ENCODE peak calls at places on chromosomes 11 and 22, in four cellular contexts. J is kidney, V is IMR-90, L is neural progenitor cell. Y is an unnamed sample.

GRCh38 chr11:46560300-46561025 is 33.4 kb downstream of the AMBRA1 start:
- DNase-seq in J (no peak), V (peak; percentile 41), L (no peak), Y (no peak)

GRCh38 chr11:43396617-43397016 is 37.9 kb downstream of the TTC17 start:
- DNase-seq in J (no peak), V (no peak), L (no peak), Y (no peak)

GRCh38 chr11:100719809-100720221 is 32.7 kb downstream of the ARHGAP42 start:
- DNase-seq in J (peak; percentile 75), V (peak; percentile 79), L (peak; percentile 45), Y (no peak)

GRCh38 chr11:58578635-58579191 is at the start of gene ZFP91:
- DNase-seq in J (peak; percentile 99), V (peak; percentile 98), L (peak; percentile 99), Y (peak; percentile 99)

GRCh38 chr11:69804769-69805508 is 14.3 kb downstream of the FGF3 start:
- DNase-seq in J (no peak), V (no peak), L (no peak), Y (no peak)

GRCh38 chr11:14229472-14229871 is 129.5 kb downstream of the RRAS2 start:
- DNase-seq in J (no peak), V (no peak), L (no peak), Y (no peak)

GRCh38 chr22:49040754-49041467 is 786.8 kb downstream of the BRD1 start:
- DNase-seq in J (no peak), V (no peak), L (no peak), Y (peak; percentile 54)

GRCh38 chr11:128840137-128840536 is 27.0 kb downstream of the KCNJ1 start:
- DNase-seq in J (no peak), V (no peak), L (no peak), Y (no peak)

GRCh38 chr11:12822623-12823022 is 148.4 kb downstream of the TEAD1 start:
- DNase-seq in J (no peak), V (no peak), L (no peak), Y (no peak)

GRCh38 chr11:118640332-118641154 is 33.1 kb downstream of the PHLDB1 start:
- DNase-seq in J (peak; percentile 53), V (no peak), L (no peak), Y (no peak)

GRCh38 chr11:3659595-3660515 is 11.3 kb downstream of the CHRNA10 start:
- DNase-seq in J (peak; percentile 64), V (no peak), L (no peak), Y (no peak)

GRCh38 chr22:39021552-39022250 is 774 bp downstream of the APOBEC3D start:
- DNase-seq in J (no peak), V (no peak), L (no peak), Y (no peak)

GRCh38 chr11:57742087-57742452 is 779 bp downstream of the SELENOH start:
- DNase-seq in J (no peak), V (no peak), L (no peak), Y (no peak)

GRCh38 chr22:29470159-29470855 is 9.7 kb upstream of the NEFH start:
- DNase-seq in J (peak; percentile 80), V (peak; percentile 24), L (peak; percentile 94), Y (peak; percentile 72)

GRCh38 chr11:91997178-91997577 is 227.4 kb upstream of the FAT3 start:
- DNase-seq in J (no peak), V (no peak), L (no peak), Y (no peak)

GRCh38 chr11:12249590-12250260 is 127.6 kb upstream of the PARVA start:
- DNase-seq in J (no peak), V (no peak), L (no peak), Y (peak; percentile 82)

GRCh38 chr11:86955111-86955673 is at the start of gene FZD4:
- DNase-seq in J (peak; percentile 97), V (peak; percentile 78), L (peak; percentile 97), Y (peak; percentile 95)

GRCh38 chr11:68255526-68255925 is 16.2 kb downstream of the C11orf24 start:
- DNase-seq in J (no peak), V (no peak), L (no peak), Y (no peak)

GRCh38 chr11:393219-394033 is 583 bp upstream of the PKP3 start:
- DNase-seq in J (no peak), V (peak; percentile 78), L (no peak), Y (no peak)

GRCh38 chr11:93903989-93904388 is 53.6 kb upstream of the VSTM5 start:
- DNase-seq in J (no peak), V (no peak), L (peak; percentile 8), Y (no peak)

GRCh38 chr11:93817426-93818348 is 32.7 kb downstream of the VSTM5 start:
- DNase-seq in J (no peak), V (no peak), L (no peak), Y (no peak)

GRCh38 chr11:102244681-102245409 is 72.4 kb upstream of the BIRC3 start:
- DNase-seq in J (no peak), V (peak; percentile 87), L (no peak), Y (no peak)

GRCh38 chr22:48141301-48141700 is 1378.9 kb downstream of the TBC1D22A start:
- DNase-seq in J (no peak), V (no peak), L (no peak), Y (no peak)

GRCh38 chr11:78295347-78295746 is 106.6 kb downstream of the USP35 start:
- DNase-seq in J (no peak), V (no peak), L (no peak), Y (no peak)

GRCh38 chr11:42462558-42463310 is 849.1 kb upstream of the API5 start:
- DNase-seq in J (no peak), V (no peak), L (no peak), Y (no peak)

GRCh38 chr22:26409705-26410376 is 19.2 kb upstream of the ASPHD2 start:
- DNase-seq in J (no peak), V (no peak), L (no peak), Y (no peak)

GRCh38 chr11:119085523-119085878 is 820 bp downstream of the HMBS start:
- DNase-seq in J (no peak), V (no peak), L (peak; percentile 34), Y (no peak)

GRCh38 chr11:71251761-71252433 is 480 bp downstream of the SHANK2 start:
- DNase-seq in J (no peak), V (no peak), L (peak; percentile 87), Y (no peak)
- TF ChIP-seq CTCF in J (peak; percentile 40), V (peak; percentile 40), L (peak; percentile 67), Y (peak; percentile 12)

GRCh38 chr11:62431171-62431895 is 12.5 kb downstream of the SCGB1A1 start:
- DNase-seq in J (no peak), V (peak; percentile 92), L (no peak), Y (no peak)
- TF ChIP-seq CTCF in J (no peak), V (no peak), L (no peak), Y (no peak)

DNA sequence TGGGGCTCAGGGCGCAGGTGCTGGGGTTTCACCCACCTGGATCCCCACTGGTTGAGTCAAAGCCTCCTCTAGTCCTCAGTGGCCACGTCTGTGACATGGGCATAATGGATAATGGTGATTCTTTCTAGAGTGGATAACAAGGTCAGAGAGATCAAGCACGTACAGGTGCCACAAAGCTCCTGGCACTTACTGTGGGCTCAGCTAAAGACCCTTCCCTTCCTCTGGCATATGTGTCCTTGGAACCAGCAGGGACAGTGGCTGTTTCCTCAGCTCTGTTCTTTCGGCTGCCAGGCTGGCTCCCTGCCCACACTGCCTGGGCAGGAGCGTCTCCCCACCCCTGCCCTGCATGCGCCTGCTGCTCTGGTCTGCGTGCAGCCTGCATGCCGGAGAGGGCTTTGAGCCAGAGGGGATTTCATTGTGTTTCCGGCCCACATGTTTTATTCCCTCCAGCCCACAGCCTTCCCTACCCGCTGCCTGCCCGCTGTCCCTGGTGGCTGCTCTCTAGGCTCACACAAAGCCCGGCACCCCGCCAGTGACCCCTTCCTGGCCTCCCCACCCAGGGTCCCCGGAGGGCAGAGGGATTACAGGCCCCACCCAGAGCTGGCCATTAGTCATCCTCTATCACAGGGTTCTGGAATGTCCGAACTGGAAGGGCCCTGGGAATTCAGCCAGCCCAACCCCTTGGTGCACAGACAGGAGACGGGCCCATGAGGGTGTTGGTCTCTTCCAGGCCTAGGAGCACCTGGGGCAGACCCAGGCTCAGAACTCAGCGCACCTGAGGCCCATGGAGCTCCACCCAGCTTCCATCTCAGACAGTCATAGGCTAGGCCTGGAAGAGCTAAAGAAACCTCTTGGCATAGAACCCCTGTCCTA is 55.3 kb upstream of the GCAT start:
- DNase-seq in J (peak; percentile 99), V (peak; percentile 85), L (peak; percentile 56), Y (peak; percentile 97)
- TF ChIP-seq CTCF in J (no peak), V (peak; percentile 15), L (no peak), Y (no peak)

GRCh38 chr11:131649861-131650260 is 279.4 kb downstream of the NTM start:
- DNase-seq in J (no peak), V (no peak), L (no peak), Y (no peak)
- TF ChIP-seq CTCF in J (no peak), V (no peak), L (no peak), Y (no peak)

DNA sequence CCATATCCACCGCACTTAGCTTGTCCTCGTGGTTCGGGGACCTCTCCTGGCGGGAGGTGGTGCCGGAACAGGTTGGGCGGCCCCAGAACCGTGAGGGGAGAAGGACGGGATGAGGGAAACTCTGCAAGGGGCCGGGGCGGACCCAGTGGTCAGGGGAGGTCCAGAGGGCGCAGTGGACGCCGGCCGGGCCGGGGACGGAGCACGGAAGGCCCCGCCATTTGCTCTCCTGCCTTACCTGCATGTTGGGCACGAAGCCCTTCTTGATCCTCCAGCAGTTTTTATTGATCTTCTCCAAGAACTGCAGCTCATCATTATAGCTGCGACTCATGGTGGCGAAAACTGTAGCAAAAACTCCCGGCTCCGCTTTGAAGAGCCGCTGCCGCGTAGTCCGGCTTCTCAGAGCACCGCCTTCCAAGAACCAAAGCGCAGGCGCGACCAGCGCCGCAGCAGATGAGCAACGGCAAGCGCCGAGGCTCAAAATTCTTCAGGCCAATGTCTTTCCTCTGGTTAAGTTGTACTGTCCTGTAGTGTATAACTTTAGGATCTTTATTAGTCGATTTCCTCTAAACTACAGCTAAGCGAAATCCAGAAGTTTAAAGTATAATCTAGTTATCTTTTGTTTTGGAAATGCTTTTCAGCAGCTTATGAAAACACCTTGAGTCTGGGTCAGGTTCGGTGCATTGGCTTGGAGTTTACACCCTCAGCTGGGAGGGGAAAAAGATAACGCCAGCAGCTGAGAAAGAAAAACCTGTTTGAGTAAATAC is at the start of gene RTCB:
- DNase-seq in J (peak; percentile 94), V (peak; percentile 93), L (peak; percentile 94), Y (peak; percentile 93)
- TF ChIP-seq CTCF in J (peak; percentile 5), V (no peak), L (peak; percentile 5), Y (no peak)

GRCh38 chr22:40156001-40156516 is 21.7 kb upstream of the TNRC6B start:
- DNase-seq in J (no peak), V (peak; percentile 85), L (no peak), Y (no peak)
- TF ChIP-seq CTCF in J (peak; percentile 24), V (peak; percentile 15), L (no peak), Y (no peak)

GRCh38 chr11:80107415-80107814 is 666.6 kb upstream of the TENM4 start:
- DNase-seq in J (no peak), V (no peak), L (no peak), Y (no peak)
- TF ChIP-seq CTCF in J (no peak), V (peak; percentile 13), L (no peak), Y (no peak)

Y was measured in sigmoid colon.